ENCODE peak calls at places on chromosomes 13 and 19, in five cellular contexts. N, P, L, G and U are unnamed samples.

GRCh38 chr19:15859187-15859586 is 38.7 kb downstream of the CYP4F2 start:
- DNase-seq in N (no peak), P (no peak), L (no peak), G (no peak), U (no peak)

GRCh38 chr13:79481685-79482052 is 714 bp downstream of the NDFIP2 start:
- DNase-seq in N (peak; percentile 48), P (no peak), L (no peak), G (peak; percentile 78), U (no peak)

GRCh38 chr19:17737690-17738153 is 13.6 kb upstream of the FCHO1 start:
- DNase-seq in N (no peak), P (no peak), L (no peak), G (no peak), U (no peak)

GRCh38 chr19:56301886-56302620 is 12.6 kb downstream of the ZSCAN5A start:
- DNase-seq in N (no peak), P (peak; percentile 38), L (no peak), G (no peak), U (no peak)

GRCh38 chr13:24306632-24307031 is 2.7 kb upstream of the C1QTNF9 start:
- DNase-seq in N (no peak), P (no peak), L (no peak), G (no peak), U (no peak)

GRCh38 chr19:13819242-13819641 is 24.0 kb downstream of the ZSWIM4 start:
- DNase-seq in N (no peak), P (no peak), L (no peak), G (no peak), U (no peak)

GRCh38 chr19:2166741-2167738 is 3.3 kb downstream of the DOT1L start:
- DNase-seq in N (no peak), P (no peak), L (peak; percentile 82), G (no peak), U (no peak)

GRCh38 chr13:90640976-90641375 is 706.5 kb upstream of the MIR17HG start:
- DNase-seq in N (no peak), P (no peak), L (no peak), G (no peak), U (no peak)

GRCh38 chr19:18696023-18696422 is 12.5 kb downstream of the CRTC1 start:
- DNase-seq in N (no peak), P (no peak), L (no peak), G (no peak), U (no peak)

GRCh38 chr19:32816555-32817099 is 52.9 kb downstream of the SLC7A9 start:
- DNase-seq in N (no peak), P (no peak), L (no peak), G (no peak), U (no peak)

GRCh38 chr19:35377656-35378055 is 6.8 kb downstream of the GPR42 start:
- DNase-seq in N (no peak), P (no peak), L (no peak), G (no peak), U (no peak)